ENCODE peak calls at places on chromosomes 11 and 22, in ten cellular contexts. One of them, this sample, is unnamed.

GRCh38 chr11:63829823-63830489 is 9.0 kb upstream of the MARK2 start:
- DNase-seq in heart right ventricle: no peak
- DNase-seq in mesenchymal stem cell: peak
- DNase-seq in aorta: no peak
- DNase-seq in PC-9: no peak
- DNase-seq in A549: no peak
- DNase-seq in thoracic aorta: no peak
- DNase-seq in left ventricle myocardium inferior: no peak
- DNase-seq in CD4-positive, alpha-beta T cell: no peak
- DNase-seq in transverse colon: no peak
- DNase-seq in this sample: no peak

GRCh38 chr22:48511211-48511610 is 1316.5 kb downstream of the BRD1 start:
- DNase-seq in PC-9: no peak
- DNase-seq in aorta: no peak
- DNase-seq in mesenchymal stem cell: no peak
- DNase-seq in left ventricle myocardium inferior: no peak
- DNase-seq in transverse colon: no peak
- DNase-seq in heart right ventricle: no peak
- DNase-seq in A549: no peak
- DNase-seq in CD4-positive, alpha-beta T cell: no peak
- DNase-seq in thoracic aorta: no peak
- DNase-seq in this sample: no peak

GRCh38 chr11:95097209-95097608 is 7.6 kb downstream of the ENDOD1 start:
- DNase-seq in mesenchymal stem cell: no peak
- DNase-seq in CD4-positive, alpha-beta T cell: no peak
- DNase-seq in heart right ventricle: no peak
- DNase-seq in PC-9: no peak
- DNase-seq in transverse colon: no peak
- DNase-seq in A549: no peak
- DNase-seq in aorta: no peak
- DNase-seq in thoracic aorta: no peak
- DNase-seq in left ventricle myocardium inferior: no peak
- DNase-seq in this sample: no peak

GRCh38 chr22:22706253-22706940 is 62.0 kb downstream of the GGTLC2 start:
- DNase-seq in aorta: peak
- DNase-seq in left ventricle myocardium inferior: no peak
- DNase-seq in A549: no peak
- DNase-seq in PC-9: no peak
- DNase-seq in heart right ventricle: no peak
- DNase-seq in CD4-positive, alpha-beta T cell: no peak
- DNase-seq in mesenchymal stem cell: no peak
- DNase-seq in transverse colon: no peak
- DNase-seq in thoracic aorta: no peak
- DNase-seq in this sample: no peak

GRCh38 chr22:17422736-17423343 is 53.6 kb downstream of the CECR2 start:
- DNase-seq in PC-9: no peak
- DNase-seq in mesenchymal stem cell: no peak
- DNase-seq in transverse colon: no peak
- DNase-seq in aorta: no peak
- DNase-seq in heart right ventricle: no peak
- DNase-seq in thoracic aorta: no peak
- DNase-seq in A549: no peak
- DNase-seq in left ventricle myocardium inferior: no peak
- DNase-seq in CD4-positive, alpha-beta T cell: no peak
- DNase-seq in this sample: no peak

GRCh38 chr11:129766858-129767604 is 48.6 kb upstream of the TMEM45B start:
- DNase-seq in A549: no peak
- DNase-seq in aorta: no peak
- DNase-seq in left ventricle myocardium inferior: no peak
- DNase-seq in heart right ventricle: no peak
- DNase-seq in CD4-positive, alpha-beta T cell: no peak
- DNase-seq in mesenchymal stem cell: peak
- DNase-seq in transverse colon: peak
- DNase-seq in PC-9: no peak
- DNase-seq in thoracic aorta: no peak
- DNase-seq in this sample: no peak

GRCh38 chr11:16226245-16226644 is 130.1 kb downstream of the SOX6 start:
- DNase-seq in transverse colon: peak
- DNase-seq in left ventricle myocardium inferior: peak
- DNase-seq in thoracic aorta: no peak
- DNase-seq in A549: peak
- DNase-seq in CD4-positive, alpha-beta T cell: no peak
- DNase-seq in mesenchymal stem cell: peak
- DNase-seq in heart right ventricle: peak
- DNase-seq in PC-9: no peak
- DNase-seq in aorta: no peak
- DNase-seq in this sample: peak

GRCh38 chr11:21561589-21561988 is 631.3 kb upstream of the ANO5 start:
- DNase-seq in transverse colon: no peak
- DNase-seq in left ventricle myocardium inferior: no peak
- DNase-seq in heart right ventricle: no peak
- DNase-seq in CD4-positive, alpha-beta T cell: no peak
- DNase-seq in mesenchymal stem cell: no peak
- DNase-seq in PC-9: no peak
- DNase-seq in A549: peak
- DNase-seq in aorta: no peak
- DNase-seq in thoracic aorta: no peak
- DNase-seq in this sample: peak

GRCh38 chr11:1205121-1205986 is 17.5 kb upstream of the MUC5B start:
- DNase-seq in mesenchymal stem cell: no peak
- DNase-seq in CD4-positive, alpha-beta T cell: peak
- DNase-seq in PC-9: no peak
- DNase-seq in transverse colon: peak
- DNase-seq in left ventricle myocardium inferior: peak
- DNase-seq in aorta: peak
- DNase-seq in thoracic aorta: no peak
- DNase-seq in A549: no peak
- DNase-seq in heart right ventricle: no peak
- DNase-seq in this sample: no peak

GRCh38 chr11:64856382-64857227 is 12.2 kb upstream of the CDC42BPG start:
- DNase-seq in thoracic aorta: peak
- DNase-seq in mesenchymal stem cell: peak
- DNase-seq in CD4-positive, alpha-beta T cell: no peak
- DNase-seq in left ventricle myocardium inferior: no peak
- DNase-seq in PC-9: peak
- DNase-seq in transverse colon: peak
- DNase-seq in A549: peak
- DNase-seq in aorta: peak
- DNase-seq in heart right ventricle: no peak
- DNase-seq in this sample: peak

GRCh38 chr11:2435288-2436012 is 8.9 kb downstream of the TRPM5 start:
- DNase-seq in heart right ventricle: no peak
- DNase-seq in left ventricle myocardium inferior: no peak
- DNase-seq in CD4-positive, alpha-beta T cell: no peak
- DNase-seq in A549: no peak
- DNase-seq in transverse colon: no peak
- DNase-seq in thoracic aorta: no peak
- DNase-seq in PC-9: no peak
- DNase-seq in mesenchymal stem cell: no peak
- DNase-seq in aorta: peak
- DNase-seq in this sample: no peak

DNA sequence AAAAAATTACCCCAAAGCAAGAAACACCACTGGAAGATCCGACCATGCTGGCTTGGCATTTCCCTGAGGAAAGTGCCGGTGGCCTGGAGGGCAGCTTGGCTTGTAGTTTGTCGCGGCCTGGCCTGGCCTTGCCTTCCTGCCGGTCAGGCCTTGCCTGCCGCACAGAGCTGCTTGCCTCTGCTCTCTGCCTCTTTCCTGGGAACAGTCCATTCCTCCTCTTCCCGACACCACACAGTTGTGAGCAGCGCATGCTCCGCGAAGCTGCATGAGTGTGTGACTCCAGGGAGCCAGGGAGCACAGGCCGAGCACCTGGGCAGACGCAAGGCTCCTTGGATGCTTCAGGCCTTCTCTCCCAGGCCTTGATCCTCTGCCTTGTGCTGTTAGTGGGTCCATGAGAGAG is 19.8 kb downstream of the CTTN start:
- DNase-seq in heart right ventricle: no peak
- DNase-seq in A549: no peak
- DNase-seq in CD4-positive, alpha-beta T cell: no peak
- DNase-seq in mesenchymal stem cell: no peak
- DNase-seq in aorta: no peak
- DNase-seq in PC-9: no peak
- DNase-seq in left ventricle myocardium inferior: no peak
- DNase-seq in transverse colon: no peak
- DNase-seq in thoracic aorta: no peak
- DNase-seq in this sample: no peak
- H3K27ac ChIP-seq in heart right ventricle: no peak
- H3K27ac ChIP-seq in A549: no peak
- H3K27ac ChIP-seq in CD4-positive, alpha-beta T cell: no peak
- H3K27ac ChIP-seq in mesenchymal stem cell: peak
- H3K27ac ChIP-seq in aorta: no peak
- H3K27ac ChIP-seq in PC-9: no peak
- H3K27ac ChIP-seq in left ventricle myocardium inferior: no peak
- H3K27ac ChIP-seq in transverse colon: no peak
- H3K27ac ChIP-seq in thoracic aorta: no peak
- H3K27ac ChIP-seq in this sample: no peak

GRCh38 chr11:9601876-9602199 is 28.4 kb downstream of the WEE1 start:
- DNase-seq in A549: no peak
- DNase-seq in CD4-positive, alpha-beta T cell: no peak
- DNase-seq in heart right ventricle: no peak
- DNase-seq in thoracic aorta: no peak
- DNase-seq in transverse colon: no peak
- DNase-seq in PC-9: no peak
- DNase-seq in mesenchymal stem cell: no peak
- DNase-seq in aorta: no peak
- DNase-seq in left ventricle myocardium inferior: no peak
- DNase-seq in this sample: no peak
- H3K27ac ChIP-seq in A549: no peak
- H3K27ac ChIP-seq in CD4-positive, alpha-beta T cell: no peak
- H3K27ac ChIP-seq in heart right ventricle: no peak
- H3K27ac ChIP-seq in thoracic aorta: no peak
- H3K27ac ChIP-seq in transverse colon: no peak
- H3K27ac ChIP-seq in PC-9: peak
- H3K27ac ChIP-seq in mesenchymal stem cell: peak
- H3K27ac ChIP-seq in aorta: no peak
- H3K27ac ChIP-seq in left ventricle myocardium inferior: no peak
- H3K27ac ChIP-seq in this sample: peak

GRCh38 chr22:24176040-24176439 is 5.2 kb upstream of the SUSD2 start:
- DNase-seq in aorta: no peak
- DNase-seq in CD4-positive, alpha-beta T cell: no peak
- DNase-seq in PC-9: no peak
- DNase-seq in mesenchymal stem cell: no peak
- DNase-seq in left ventricle myocardium inferior: no peak
- DNase-seq in A549: no peak
- DNase-seq in transverse colon: no peak
- DNase-seq in thoracic aorta: no peak
- DNase-seq in heart right ventricle: no peak
- DNase-seq in this sample: no peak
- H3K27ac ChIP-seq in aorta: peak
- H3K27ac ChIP-seq in CD4-positive, alpha-beta T cell: no peak
- H3K27ac ChIP-seq in PC-9: no peak
- H3K27ac ChIP-seq in mesenchymal stem cell: no peak
- H3K27ac ChIP-seq in left ventricle myocardium inferior: peak
- H3K27ac ChIP-seq in A549: no peak
- H3K27ac ChIP-seq in transverse colon: peak
- H3K27ac ChIP-seq in thoracic aorta: peak
- H3K27ac ChIP-seq in heart right ventricle: peak
- H3K27ac ChIP-seq in this sample: no peak

GRCh38 chr22:27462190-27462589 is 339.4 kb downstream of the MN1 start:
- DNase-seq in CD4-positive, alpha-beta T cell: no peak
- DNase-seq in transverse colon: no peak
- DNase-seq in aorta: peak
- DNase-seq in left ventricle myocardium inferior: no peak
- DNase-seq in A549: no peak
- DNase-seq in heart right ventricle: no peak
- DNase-seq in PC-9: peak
- DNase-seq in mesenchymal stem cell: no peak
- DNase-seq in thoracic aorta: no peak
- DNase-seq in this sample: no peak

GRCh38 chr22:27459955-27460354 is 341.6 kb downstream of the MN1 start:
- DNase-seq in CD4-positive, alpha-beta T cell: no peak
- DNase-seq in thoracic aorta: no peak
- DNase-seq in PC-9: peak
- DNase-seq in mesenchymal stem cell: no peak
- DNase-seq in left ventricle myocardium inferior: no peak
- DNase-seq in aorta: no peak
- DNase-seq in transverse colon: no peak
- DNase-seq in A549: no peak
- DNase-seq in heart right ventricle: no peak
- DNase-seq in this sample: no peak

GRCh38 chr22:27463121-27463520 is 338.4 kb downstream of the MN1 start:
- DNase-seq in transverse colon: no peak
- DNase-seq in aorta: peak
- DNase-seq in PC-9: peak
- DNase-seq in thoracic aorta: no peak
- DNase-seq in A549: no peak
- DNase-seq in left ventricle myocardium inferior: no peak
- DNase-seq in heart right ventricle: no peak
- DNase-seq in CD4-positive, alpha-beta T cell: no peak
- DNase-seq in mesenchymal stem cell: no peak
- DNase-seq in this sample: no peak

GRCh38 chr22:27461470-27461869 is 340.1 kb downstream of the MN1 start:
- DNase-seq in A549: peak
- DNase-seq in transverse colon: no peak
- DNase-seq in thoracic aorta: peak
- DNase-seq in PC-9: peak
- DNase-seq in mesenchymal stem cell: peak
- DNase-seq in heart right ventricle: no peak
- DNase-seq in CD4-positive, alpha-beta T cell: no peak
- DNase-seq in left ventricle myocardium inferior: no peak
- DNase-seq in aorta: peak
- DNase-seq in this sample: peak

GRCh38 chr22:27460596-27461347 is 340.8 kb downstream of the MN1 start:
- DNase-seq in left ventricle myocardium inferior: peak
- DNase-seq in A549: no peak
- DNase-seq in PC-9: no peak
- DNase-seq in CD4-positive, alpha-beta T cell: no peak
- DNase-seq in aorta: peak
- DNase-seq in thoracic aorta: peak
- DNase-seq in transverse colon: no peak
- DNase-seq in heart right ventricle: no peak
- DNase-seq in mesenchymal stem cell: no peak
- DNase-seq in this sample: no peak
- H3K27ac ChIP-seq in left ventricle myocardium inferior: no peak
- H3K27ac ChIP-seq in A549: no peak
- H3K27ac ChIP-seq in PC-9: peak
- H3K27ac ChIP-seq in CD4-positive, alpha-beta T cell: no peak
- H3K27ac ChIP-seq in aorta: peak
- H3K27ac ChIP-seq in thoracic aorta: peak
- H3K27ac ChIP-seq in transverse colon: no peak
- H3K27ac ChIP-seq in heart right ventricle: no peak
- H3K27ac ChIP-seq in mesenchymal stem cell: no peak
- H3K27ac ChIP-seq in this sample: peak